ENCODE peak calls at places on chromosome 22, in four cellular contexts. One of them, this sample, is unnamed. For H3K4me1, the result is how much of the 10 kb centered on the place peaks cover.

GRCh38 chr22:32378703-32379272 is 21.1 kb downstream of the RFPL3 start:
- DNase-seq in colonic mucosa: peak
- DNase-seq in endodermal cell: peak
- DNase-seq in neural progenitor cell: peak
- DNase-seq in this sample: peak

GRCh38 chr22:39388261-39389011 is 11.1 kb upstream of the TAB1 start:
- DNase-seq in colonic mucosa: peak
- DNase-seq in endodermal cell: peak
- DNase-seq in neural progenitor cell: peak
- DNase-seq in this sample: peak

GRCh38 chr22:23762866-23763578 is at the start of gene C22orf15:
- DNase-seq in colonic mucosa: no peak
- DNase-seq in endodermal cell: peak
- DNase-seq in neural progenitor cell: peak
- DNase-seq in this sample: no peak

GRCh38 chr22:33564683-33565082 is 355.6 kb downstream of the LARGE1 start:
- DNase-seq in colonic mucosa: no peak
- DNase-seq in endodermal cell: no peak
- DNase-seq in neural progenitor cell: no peak
- DNase-seq in this sample: no peak

GRCh38 chr22:40289991-40290459 is 56.3 kb upstream of the ADSL start:
- DNase-seq in colonic mucosa: no peak
- DNase-seq in endodermal cell: no peak
- DNase-seq in neural progenitor cell: no peak
- DNase-seq in this sample: peak

GRCh38 chr22:25085930-25086901 is 113.4 kb upstream of the CRYBB3 start:
- DNase-seq in colonic mucosa: no peak
- DNase-seq in endodermal cell: no peak
- DNase-seq in neural progenitor cell: no peak
- DNase-seq in this sample: no peak

GRCh38 chr22:23478175-23478574 is 101.9 kb downstream of the IGLL1 start:
- DNase-seq in colonic mucosa: no peak
- DNase-seq in endodermal cell: no peak
- DNase-seq in neural progenitor cell: no peak
- DNase-seq in this sample: peak

GRCh38 chr22:18057568-18058209 is 20.1 kb upstream of the PEX26 start:
- DNase-seq in colonic mucosa: peak
- DNase-seq in endodermal cell: no peak
- DNase-seq in neural progenitor cell: no peak
- DNase-seq in this sample: peak

GRCh38 chr22:44024288-44024908 is at the start of gene PARVB:
- DNase-seq in colonic mucosa: no peak
- DNase-seq in endodermal cell: peak
- DNase-seq in neural progenitor cell: peak
- DNase-seq in this sample: no peak

GRCh38 chr22:49004484-49005399 is 822.9 kb downstream of the BRD1 start:
- DNase-seq in colonic mucosa: peak
- DNase-seq in endodermal cell: no peak
- DNase-seq in neural progenitor cell: no peak
- DNase-seq in this sample: no peak

GRCh38 chr22:49349181-49349835 is 478.4 kb downstream of the BRD1 start:
- DNase-seq in colonic mucosa: no peak
- DNase-seq in endodermal cell: peak
- DNase-seq in neural progenitor cell: no peak
- DNase-seq in this sample: no peak

GRCh38 chr22:36773935-36774334 is 2.0 kb downstream of the IFT27 start:
- DNase-seq in colonic mucosa: no peak
- DNase-seq in endodermal cell: no peak
- DNase-seq in neural progenitor cell: peak
- DNase-seq in this sample: peak

GRCh38 chr22:50274311-50274710 is 4.1 kb upstream of the MAPK11 start:
- DNase-seq in colonic mucosa: no peak
- DNase-seq in endodermal cell: peak
- DNase-seq in neural progenitor cell: peak
- DNase-seq in this sample: peak

GRCh38 chr22:28710889-28711285 is 30.7 kb downstream of the CHEK2 start:
- DNase-seq in colonic mucosa: no peak
- DNase-seq in endodermal cell: no peak
- DNase-seq in neural progenitor cell: no peak
- DNase-seq in this sample: peak

GRCh38 chr22:48651981-48652538 is 1175.6 kb downstream of the BRD1 start:
- DNase-seq in colonic mucosa: no peak
- DNase-seq in endodermal cell: no peak
- DNase-seq in neural progenitor cell: no peak
- DNase-seq in this sample: peak

GRCh38 chr22:49957826-49958461 is 2.6 kb upstream of the PIM3 start:
- DNase-seq in colonic mucosa: no peak
- DNase-seq in endodermal cell: peak
- DNase-seq in neural progenitor cell: no peak
- DNase-seq in this sample: no peak

GRCh38 chr22:35539910-35540599 is 576 bp upstream of the RASD2 start:
- DNase-seq in colonic mucosa: peak
- DNase-seq in endodermal cell: peak
- DNase-seq in neural progenitor cell: peak
- DNase-seq in this sample: no peak

GRCh38 chr22:49880281-49880680 is 26.6 kb downstream of the ZBED4 start:
- DNase-seq in colonic mucosa: no peak
- DNase-seq in endodermal cell: no peak
- DNase-seq in neural progenitor cell: no peak
- DNase-seq in this sample: no peak

GRCh38 chr22:18095101-18095805 is 15.4 kb upstream of the TUBA8 start:
- DNase-seq in colonic mucosa: no peak
- DNase-seq in endodermal cell: no peak
- DNase-seq in neural progenitor cell: no peak
- DNase-seq in this sample: peak

GRCh38 chr22:28015676-28016601 is 96.9 kb upstream of the PITPNB start:
- DNase-seq in colonic mucosa: no peak
- DNase-seq in endodermal cell: no peak
- DNase-seq in neural progenitor cell: peak
- DNase-seq in this sample: no peak

GRCh38 chr22:31161386-31161785 is 1.4 kb downstream of the RNF185 start:
- DNase-seq in colonic mucosa: no peak
- DNase-seq in endodermal cell: no peak
- DNase-seq in neural progenitor cell: no peak
- DNase-seq in this sample: no peak

GRCh38 chr22:50189849-50190181 is 4.1 kb downstream of the TRABD start:
- DNase-seq in colonic mucosa: peak
- DNase-seq in endodermal cell: no peak
- DNase-seq in neural progenitor cell: no peak
- DNase-seq in this sample: no peak

GRCh38 chr22:32621656-32622003 is 147.0 kb downstream of the FBXO7 start:
- DNase-seq in colonic mucosa: no peak
- DNase-seq in endodermal cell: no peak
- DNase-seq in neural progenitor cell: no peak
- DNase-seq in this sample: no peak

GRCh38 chr22:48615171-48616008 is 1212.3 kb downstream of the BRD1 start:
- DNase-seq in colonic mucosa: no peak
- DNase-seq in endodermal cell: no peak
- DNase-seq in neural progenitor cell: no peak
- DNase-seq in this sample: no peak

GRCh38 chr22:25564979-25565677 is 653 bp downstream of the GRK3 start:
- DNase-seq in colonic mucosa: peak
- DNase-seq in endodermal cell: peak
- DNase-seq in neural progenitor cell: peak
- DNase-seq in this sample: peak

GRCh38 chr22:48353116-48353947 is 1474.3 kb downstream of the BRD1 start:
- DNase-seq in colonic mucosa: no peak
- DNase-seq in endodermal cell: no peak
- DNase-seq in neural progenitor cell: no peak
- DNase-seq in this sample: no peak

GRCh38 chr22:49347376-49347775 is 480.3 kb downstream of the BRD1 start:
- DNase-seq in colonic mucosa: no peak
- DNase-seq in endodermal cell: no peak
- DNase-seq in neural progenitor cell: no peak
- DNase-seq in this sample: no peak

GRCh38 chr22:35873426-35873825 is 155.2 kb downstream of the RBFOX2 start:
- DNase-seq in colonic mucosa: no peak
- DNase-seq in endodermal cell: no peak
- DNase-seq in neural progenitor cell: no peak
- DNase-seq in this sample: no peak

GRCh38 chr22:48576333-48577013 is 1251.2 kb downstream of the BRD1 start:
- DNase-seq in colonic mucosa: no peak
- DNase-seq in endodermal cell: peak
- DNase-seq in neural progenitor cell: peak
- DNase-seq in this sample: peak

GRCh38 chr22:37259540-37260029 is 15.5 kb upstream of the RAC2 start:
- DNase-seq in colonic mucosa: no peak
- DNase-seq in endodermal cell: peak
- DNase-seq in neural progenitor cell: peak
- DNase-seq in this sample: peak

GRCh38 chr22:48857202-48857805 is 970.4 kb downstream of the BRD1 start:
- DNase-seq in colonic mucosa: no peak
- DNase-seq in endodermal cell: no peak
- DNase-seq in neural progenitor cell: no peak
- DNase-seq in this sample: no peak

GRCh38 chr22:44701824-44702478 is at the start of gene PRR5:
- DNase-seq in colonic mucosa: peak
- DNase-seq in endodermal cell: peak
- DNase-seq in neural progenitor cell: peak
- DNase-seq in this sample: peak

GRCh38 chr22:36151006-36151595 is 9.5 kb downstream of the APOL3 start:
- DNase-seq in colonic mucosa: no peak
- DNase-seq in endodermal cell: no peak
- DNase-seq in neural progenitor cell: no peak
- DNase-seq in this sample: no peak

GRCh38 chr22:31128156-31128555 is 5.4 kb downstream of the INPP5J start:
- DNase-seq in colonic mucosa: no peak
- DNase-seq in endodermal cell: no peak
- DNase-seq in neural progenitor cell: no peak
- DNase-seq in this sample: no peak

DNA sequence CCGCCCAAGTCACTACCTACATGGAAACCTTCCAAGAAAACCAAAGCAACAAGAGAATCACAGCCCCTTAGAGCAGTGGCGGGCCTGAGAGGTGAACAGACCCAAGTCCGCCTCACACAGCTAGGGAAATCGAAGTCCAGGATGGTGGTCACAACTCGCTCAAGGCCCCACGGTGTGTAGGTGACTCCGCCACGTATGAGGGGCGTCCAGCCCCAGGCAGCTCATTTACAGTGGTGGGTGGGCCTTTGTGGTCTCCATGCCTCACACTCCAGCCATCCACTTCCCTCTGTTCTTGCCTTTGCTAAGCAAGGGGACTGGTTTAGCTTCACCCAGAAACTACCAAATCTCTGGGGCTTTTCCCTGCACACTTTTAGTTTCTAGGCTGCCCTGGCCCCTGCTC is 9.7 kb upstream of the TCF20 start:
- DNase-seq in colonic mucosa: no peak
- DNase-seq in endodermal cell: no peak
- DNase-seq in neural progenitor cell: no peak
- DNase-seq in this sample: no peak
- H3K9ac ChIP-seq in colonic mucosa: no peak
- H3K9ac ChIP-seq in endodermal cell: no peak
- H3K9ac ChIP-seq in neural progenitor cell: no peak
- H3K9ac ChIP-seq in this sample: no peak

GRCh38 chr22:46607483-46608114 is 12.6 kb upstream of the GRAMD4 start:
- DNase-seq in colonic mucosa: no peak
- DNase-seq in endodermal cell: no peak
- DNase-seq in neural progenitor cell: no peak
- DNase-seq in this sample: no peak
- H3K4me1 ChIP-seq in colonic mucosa: under half
- H3K4me1 ChIP-seq in endodermal cell: under half
- H3K4me1 ChIP-seq in neural progenitor cell: under half
- H3K4me1 ChIP-seq in this sample: under half

GRCh38 chr22:46081036-46081830 is 69.1 kb upstream of the PPARA start:
- DNase-seq in colonic mucosa: no peak
- DNase-seq in endodermal cell: no peak
- DNase-seq in neural progenitor cell: no peak
- DNase-seq in this sample: no peak

GRCh38 chr22:46084376-46084775 is 66.0 kb upstream of the PPARA start:
- DNase-seq in colonic mucosa: no peak
- DNase-seq in endodermal cell: no peak
- DNase-seq in neural progenitor cell: no peak
- DNase-seq in this sample: no peak

GRCh38 chr22:46083383-46084350 is 66.7 kb upstream of the PPARA start:
- DNase-seq in colonic mucosa: no peak
- DNase-seq in endodermal cell: no peak
- DNase-seq in neural progenitor cell: no peak
- DNase-seq in this sample: no peak

GRCh38 chr22:46081831-46082210 is 68.5 kb upstream of the PPARA start:
- DNase-seq in colonic mucosa: no peak
- DNase-seq in endodermal cell: no peak
- DNase-seq in neural progenitor cell: peak
- DNase-seq in this sample: peak

GRCh38 chr22:46082633-46083032 is 67.7 kb upstream of the PPARA start:
- DNase-seq in colonic mucosa: no peak
- DNase-seq in endodermal cell: no peak
- DNase-seq in neural progenitor cell: no peak
- DNase-seq in this sample: no peak
- H3K9ac ChIP-seq in colonic mucosa: no peak
- H3K9ac ChIP-seq in endodermal cell: no peak
- H3K9ac ChIP-seq in neural progenitor cell: no peak
- H3K9ac ChIP-seq in this sample: peak

DNA sequence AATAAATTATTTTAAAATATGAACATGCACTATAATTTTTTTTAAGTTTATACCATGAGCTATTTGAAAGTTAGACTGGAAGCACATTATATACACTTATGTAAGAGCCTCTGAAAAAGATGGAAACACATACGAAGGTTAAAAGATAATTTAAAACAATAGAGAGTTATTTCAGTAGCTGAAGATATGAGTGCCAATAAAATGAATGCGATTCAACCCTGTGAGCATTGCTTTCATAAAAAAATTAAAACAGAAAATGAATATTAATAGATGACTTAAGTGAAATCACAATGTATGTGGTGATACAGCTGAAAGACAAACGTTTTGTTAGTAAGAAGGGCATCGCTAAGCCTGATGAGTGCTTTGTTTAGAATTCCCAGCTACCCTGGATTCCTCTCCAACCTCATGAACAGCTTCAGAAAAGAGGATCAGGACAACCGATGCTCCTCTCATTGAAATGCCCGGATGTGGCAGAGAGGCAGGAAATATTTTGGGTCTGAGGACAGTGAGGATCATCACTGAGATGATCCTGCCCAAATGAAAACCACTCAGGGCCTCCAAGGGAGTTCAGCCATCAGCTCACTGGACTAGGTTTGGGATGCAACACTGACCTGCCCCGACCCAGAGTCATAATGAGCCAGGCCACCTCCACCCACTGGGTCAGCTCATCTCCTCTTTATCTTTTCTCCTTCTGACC is 60.2 kb upstream of the TOP3B start:
- DNase-seq in colonic mucosa: no peak
- DNase-seq in endodermal cell: no peak
- DNase-seq in neural progenitor cell: no peak
- DNase-seq in this sample: no peak
- H3K4me1 ChIP-seq in colonic mucosa: under half
- H3K4me1 ChIP-seq in endodermal cell: under half
- H3K4me1 ChIP-seq in neural progenitor cell: under half
- H3K4me1 ChIP-seq in this sample: under half

This sample was measured in fibroblast of lung.